ENCODE peak calls at places on chromosomes 5 and 9, in eight cellular contexts. Q, N, K, A, J, G, B and P are unnamed samples. For H3K9me3 and H3K4me1, the result is how much of the 10 kb centered on the place peaks cover.

GRCh38 chr5:1010641-1011046 is 2.0 kb downstream of the NKD2 start:
- DNase-seq in Q (no peak), K (peak), B (no peak), J (no peak), N (peak), A (peak), G (no peak), P (no peak)

GRCh38 chr5:39022151-39022550 is 52.0 kb downstream of the RICTOR start:
- DNase-seq in A (no peak), Q (no peak), J (no peak), K (no peak), B (no peak), G (no peak), N (no peak), P (no peak)

GRCh38 chr5:104941030-104941645 is 1378.5 kb upstream of the NUDT12 start:
- DNase-seq in Q (no peak), J (no peak), K (no peak), A (no peak), N (no peak), B (no peak), G (no peak), P (no peak)

GRCh38 chr9:93461810-93462209 is 8.4 kb upstream of the FAM120AOS start:
- DNase-seq in G (no peak), A (no peak), Q (no peak), B (no peak), J (no peak), K (no peak), N (no peak), P (no peak)

GRCh38 chr5:150175536-150175935 is 9.0 kb downstream of the CDX1 start:
- DNase-seq in A (no peak), J (no peak), Q (no peak), N (no peak), B (no peak), K (no peak), G (peak), P (no peak)

GRCh38 chr5:130836729-130837660 is 328.1 kb downstream of the HINT1 start:
- DNase-seq in K (no peak), B (no peak), N (no peak), Q (peak), J (no peak), G (peak), A (no peak), P (no peak)

GRCh38 chr9:133842721-133843227 is 104.6 kb upstream of the SARDH start:
- DNase-seq in G (no peak), K (peak), J (no peak), N (no peak), Q (no peak), A (no peak), B (no peak), P (no peak)

GRCh38 chr5:79954620-79955019 is 36.4 kb downstream of the MTX3 start:
- DNase-seq in A (no peak), J (no peak), G (no peak), N (no peak), Q (no peak), K (no peak), B (no peak), P (no peak)

GRCh38 chr9:88746029-88746743 is 211.2 kb downstream of the NXNL2 start:
- DNase-seq in B (no peak), K (peak), A (no peak), N (no peak), Q (no peak), J (no peak), G (peak), P (peak)

GRCh38 chr5:102865171-102865509 is 110.0 kb downstream of the PAM start:
- DNase-seq in J (no peak), N (no peak), B (no peak), Q (no peak), A (no peak), G (no peak), K (no peak), P (no peak)

GRCh38 chr5:97471951-97472350 is 288.9 kb upstream of the RIOK2 start:
- DNase-seq in G (no peak), J (no peak), A (peak), B (no peak), N (no peak), Q (no peak), K (peak), P (no peak)

GRCh38 chr5:128674837-128675446 is 136.9 kb upstream of the FBN2 start:
- DNase-seq in A (no peak), J (no peak), N (no peak), Q (peak), G (peak), B (peak), K (no peak), P (peak)

GRCh38 chr5:159105318-159106053 is 5.8 kb upstream of the EBF1 start:
- DNase-seq in K (no peak), Q (no peak), N (no peak), A (no peak), J (no peak), G (no peak), B (no peak), P (no peak)

GRCh38 chr5:34889394-34889793 is 25.9 kb downstream of the RAD1 start:
- DNase-seq in B (no peak), K (no peak), J (no peak), G (no peak), Q (no peak), N (no peak), A (no peak), P (no peak)

GRCh38 chr5:88743231-88743879 is 139.6 kb downstream of the MEF2C start:
- DNase-seq in A (no peak), B (no peak), G (no peak), Q (peak), J (no peak), N (no peak), K (no peak), P (no peak)

GRCh38 chr5:122844916-122845252 is 529 bp upstream of the SNX24 start:
- DNase-seq in G (no peak), J (no peak), A (no peak), K (no peak), Q (no peak), N (no peak), B (no peak), P (no peak)

GRCh38 chr9:27476870-27477269 is 47.2 kb upstream of the IFNK start:
- DNase-seq in N (no peak), K (no peak), Q (no peak), G (no peak), A (no peak), B (no peak), J (no peak), P (no peak)

GRCh38 chr5:169027456-169028118 is 273.4 kb downstream of the SLIT3 start:
- DNase-seq in G (no peak), Q (peak), J (no peak), A (peak), K (no peak), B (no peak), N (no peak), P (peak)

GRCh38 chr5:68953885-68954617 is 139.8 kb upstream of the SLC30A5 start:
- DNase-seq in B (no peak), N (no peak), Q (no peak), K (no peak), J (no peak), G (peak), A (no peak), P (no peak)

GRCh38 chr5:171999877-172000276 is 6.6 kb downstream of the FBXW11 start:
- DNase-seq in N (no peak), Q (no peak), J (no peak), A (no peak), B (no peak), G (no peak), K (no peak), P (no peak)

GRCh38 chr9:108474356-108474755 is 381.4 kb downstream of the ACTL7B start:
- DNase-seq in J (no peak), N (no peak), A (no peak), K (no peak), B (no peak), Q (no peak), G (no peak), P (no peak)

GRCh38 chr9:21904371-21904770 is 89.8 kb downstream of the CDKN2A start:
- DNase-seq in Q (no peak), N (no peak), B (no peak), G (no peak), A (no peak), J (no peak), K (no peak), P (no peak)

GRCh38 chr9:60545346-60546315 is 368.6 kb upstream of the SPATA31A5 start:
- DNase-seq in Q (no peak), K (peak), B (no peak), G (no peak), J (no peak), N (no peak), A (peak), P (no peak)

GRCh38 chr9:137147793-137148160 is 8.8 kb downstream of the GRIN1 start:
- DNase-seq in Q (no peak), G (no peak), K (peak), N (no peak), A (no peak), B (no peak), J (no peak), P (no peak)

GRCh38 chr9:36250079-36250478 is 8.2 kb downstream of the GNE start:
- DNase-seq in J (no peak), G (no peak), A (no peak), N (no peak), Q (no peak), K (no peak), B (no peak), P (no peak)

GRCh38 chr9:135085830-135086546 is 1.5 kb upstream of the OLFM1 start:
- DNase-seq in Q (peak), J (peak), B (no peak), A (peak), G (peak), K (peak), N (peak), P (peak)

GRCh38 chr5:36459191-36460135 is 146.9 kb upstream of the SLC1A3 start:
- DNase-seq in A (no peak), Q (peak), B (no peak), G (peak), J (no peak), N (no peak), K (no peak), P (no peak)

GRCh38 chr5:177312649-177313181 is 1.0 kb upstream of the MXD3 start:
- DNase-seq in K (no peak), G (peak), N (peak), J (no peak), B (no peak), Q (peak), A (no peak), P (peak)

DNA sequence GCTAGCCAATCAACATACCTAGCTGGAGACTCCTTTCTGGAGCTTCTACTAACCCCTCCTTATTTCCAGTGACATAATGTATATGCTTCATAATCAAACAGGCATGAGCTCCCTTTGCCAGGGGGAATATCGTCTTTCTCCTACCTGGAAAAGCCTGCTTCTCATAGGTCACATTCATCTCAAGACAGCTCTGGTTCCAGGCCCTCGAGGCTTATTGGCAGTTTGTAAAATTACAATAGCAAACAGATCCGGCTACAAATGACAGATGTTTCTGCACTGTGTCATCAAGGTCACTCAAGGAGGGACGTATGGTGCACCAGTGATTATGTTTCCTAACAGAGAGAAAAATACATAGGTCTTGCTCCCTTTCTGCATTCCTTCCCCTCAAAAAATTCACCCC is 140.0 kb downstream of the SAXO1 start:
- DNase-seq in K (no peak), J (no peak), N (no peak), A (no peak), Q (no peak), B (no peak), G (no peak), P (no peak)
- H3K9me3 ChIP-seq in K (under half), J (under half), N (under half), A (under half), Q (under half), B (under half), G (under half), P (under half)

DNA sequence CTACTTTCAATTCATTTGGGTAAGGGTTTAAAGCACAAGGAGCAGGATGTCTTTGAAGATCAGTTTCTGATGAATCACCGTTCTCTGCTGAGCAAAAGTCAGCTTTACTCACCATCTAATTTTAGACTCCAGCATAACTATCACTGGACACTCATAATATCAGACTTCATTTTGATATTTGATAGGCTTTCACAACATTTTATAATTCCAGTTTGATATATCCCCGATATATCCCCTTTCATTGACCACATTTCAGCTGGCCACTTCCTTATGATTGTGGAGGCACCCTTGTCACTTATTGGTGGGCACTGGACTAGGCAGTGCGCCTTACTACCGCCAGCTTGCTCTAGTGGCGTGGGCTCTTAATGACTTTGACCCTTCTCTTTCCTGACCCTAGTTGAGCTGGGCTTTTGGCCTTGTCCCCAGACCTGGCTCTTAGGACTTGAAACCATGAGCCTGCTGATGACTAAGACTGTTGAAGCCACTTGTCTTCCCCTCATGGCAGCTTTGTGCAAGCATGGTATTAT is 46.8 kb downstream of the CYSTM1 start:
- DNase-seq in B (no peak), A (no peak), J (no peak), K (no peak), G (no peak), N (no peak), Q (peak), P (no peak)
- H3K4me3 ChIP-seq in B (no peak), A (no peak), J (no peak), K (no peak), G (no peak), N (no peak), Q (no peak), P (no peak)

GRCh38 chr5:132444841-132445639 is 45.5 kb downstream of the IRF1 start:
- DNase-seq in A (no peak), N (no peak), G (no peak), B (no peak), J (no peak), Q (no peak), K (no peak), P (no peak)
- H3K4me1 ChIP-seq in A (under half), N (under half), G (under half), B (half or more), J (under half), Q (under half), K (half or more), P (half or more)

GRCh38 chr9:122797316-122798033 is 2.4 kb upstream of the OR1K1 start:
- DNase-seq in J (no peak), B (no peak), G (no peak), N (no peak), A (no peak), Q (no peak), K (no peak), P (no peak)

GRCh38 chr9:122800066-122801060 is at the start of gene OR1K1:
- DNase-seq in A (no peak), Q (no peak), J (no peak), G (no peak), N (no peak), K (no peak), B (no peak), P (no peak)
- H3K9me3 ChIP-seq in A (under half), Q (under half), J (under half), G (under half), N (under half), K (under half), B (under half), P (under half)

GRCh38 chr5:154862766-154863165 is 4.3 kb downstream of the CNOT8 start:
- DNase-seq in A (no peak), G (no peak), B (no peak), K (no peak), J (no peak), N (no peak), Q (no peak), P (no peak)

GRCh38 chr5:154861946-154862345 is 3.5 kb downstream of the CNOT8 start:
- DNase-seq in G (no peak), Q (no peak), B (no peak), N (no peak), K (no peak), J (no peak), A (no peak), P (no peak)

GRCh38 chr5:154865466-154866184 is 7.2 kb downstream of the CNOT8 start:
- DNase-seq in A (no peak), N (no peak), B (no peak), Q (no peak), J (no peak), G (no peak), K (no peak), P (no peak)

GRCh38 chr5:154860765-154861164 is 2.3 kb downstream of the CNOT8 start:
- DNase-seq in G (no peak), K (no peak), B (no peak), J (no peak), Q (no peak), N (no peak), A (no peak), P (no peak)

DNA sequence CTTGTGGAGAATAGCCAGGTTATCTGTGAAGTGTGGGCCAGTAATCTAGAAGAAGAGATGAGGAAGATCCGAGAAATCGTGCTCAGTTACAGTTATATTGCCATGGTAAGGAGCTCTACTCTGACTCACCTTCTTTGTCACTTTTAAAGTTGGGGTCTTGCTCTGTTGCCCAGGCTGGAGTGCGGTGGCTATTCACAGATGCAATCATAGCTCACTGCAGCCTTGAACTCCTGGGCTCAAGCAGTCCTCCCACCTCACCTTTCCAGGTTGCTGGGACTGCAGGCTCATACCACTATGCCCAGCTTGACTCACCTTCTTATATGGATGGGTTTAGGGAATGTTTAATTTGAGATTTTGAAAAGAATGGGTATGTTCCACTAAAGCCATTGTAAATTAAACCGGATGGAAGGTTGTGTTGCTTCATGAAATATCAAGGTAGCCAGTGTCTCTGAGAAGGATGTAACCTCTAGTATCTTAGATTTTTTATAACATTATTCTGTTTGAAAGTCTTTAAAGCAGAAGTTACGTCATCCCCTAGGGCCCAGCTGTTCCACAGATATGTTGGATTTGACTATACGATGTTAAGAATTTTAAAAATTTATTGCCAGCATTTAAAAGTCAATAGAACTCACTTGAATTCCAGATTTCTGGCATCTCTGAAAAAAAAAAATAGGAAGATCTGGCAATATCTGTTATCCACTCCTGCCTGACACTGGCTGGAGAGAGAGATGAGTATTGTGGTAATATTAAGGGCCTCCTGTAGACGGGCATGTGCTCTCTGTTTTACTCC is 5.1 kb downstream of the CNOT8 start:
- DNase-seq in G (no peak), Q (no peak), K (no peak), A (no peak), B (no peak), N (no peak), J (no peak), P (no peak)
- H3K4me3 ChIP-seq in G (no peak), Q (no peak), K (no peak), A (no peak), B (no peak), N (no peak), J (no peak), P (no peak)

GRCh38 chr5:76165029-76165428 is 81.8 kb downstream of the SV2C start:
- DNase-seq in A (no peak), Q (no peak), N (no peak), J (no peak), K (no peak), B (no peak), G (no peak), P (no peak)

GRCh38 chr5:76166886-76167576 is 83.8 kb downstream of the SV2C start:
- DNase-seq in Q (no peak), N (no peak), B (no peak), G (no peak), K (no peak), A (no peak), J (no peak), P (no peak)

GRCh38 chr5:76165961-76166360 is 82.8 kb downstream of the SV2C start:
- DNase-seq in K (no peak), N (no peak), B (no peak), Q (no peak), A (no peak), J (no peak), G (no peak), P (no peak)

GRCh38 chr5:76163111-76163628 is 80.0 kb downstream of the SV2C start:
- DNase-seq in K (no peak), A (no peak), B (no peak), G (no peak), N (no peak), J (no peak), Q (no peak), P (no peak)

DNA sequence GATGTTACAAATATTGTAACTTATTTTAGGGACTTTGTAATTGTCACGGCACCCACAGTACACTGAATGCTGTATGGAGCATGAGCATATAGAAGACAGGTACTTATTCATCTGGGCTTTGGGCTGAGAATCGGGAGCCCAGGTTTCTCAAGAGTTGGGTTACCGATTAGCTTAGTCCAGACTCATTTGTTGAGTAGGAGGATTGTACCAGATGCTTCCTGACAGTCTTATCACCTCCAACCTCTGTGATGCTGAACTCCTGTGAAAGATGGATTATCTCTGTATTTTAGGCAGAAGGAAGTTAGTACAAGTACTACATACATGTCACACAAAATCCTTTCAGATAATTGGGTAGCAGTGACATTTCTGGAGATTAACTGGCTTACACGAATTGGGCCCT is 79.2 kb downstream of the SV2C start:
- DNase-seq in B (no peak), A (no peak), K (no peak), J (no peak), Q (no peak), N (no peak), G (no peak), P (no peak)
- H3K4me1 ChIP-seq in B (under half), A (under half), K (under half), J (under half), Q (under half), N (under half), G (under half), P (under half)